ENCODE peak calls at places on chromosomes 6 and 20, in seven cellular contexts. O is mesendoderm, X is neuronal stem cell, Y is mesenchymal stem cell, K is H1, U is trophoblast cell, L is H9. Q is an unnamed sample.

GRCh38 chr20:46894579-46894958 is at the start of gene EYA2:
- DNase-seq in O (peak), X (peak), Y (no peak), K (peak), U (no peak), L (peak), Q (peak)

GRCh38 chr20:49984426-49985153 is 1.8 kb downstream of the SNAI1 start:
- DNase-seq in O (peak), X (no peak), Y (no peak), K (no peak), U (no peak), L (no peak), Q (no peak)

GRCh38 chr6:154961141-154961540 is 34.0 kb upstream of the TIAM2 start:
- DNase-seq in O (no peak), X (no peak), Y (no peak), K (no peak), U (no peak), L (no peak), Q (no peak)

GRCh38 chr6:106070626-106071025 is 15.5 kb upstream of the PRDM1 start:
- DNase-seq in O (no peak), X (no peak), Y (no peak), K (no peak), U (no peak), L (no peak), Q (no peak)

GRCh38 chr6:55954436-55954835 is 79.0 kb upstream of the BMP5 start:
- DNase-seq in O (no peak), X (no peak), Y (no peak), K (no peak), U (no peak), L (no peak), Q (no peak)

GRCh38 chr20:35318502-35319157 is 26.4 kb upstream of the FAM83C start:
- DNase-seq in O (peak), X (no peak), Y (peak), K (no peak), U (no peak), L (no peak), Q (peak)

GRCh38 chr6:33419580-33420492 is at the start of gene SYNGAP1:
- DNase-seq in O (peak), X (no peak), Y (peak), K (peak), U (no peak), L (peak), Q (peak)

GRCh38 chr6:160379464-160379863 is 31.3 kb downstream of the SLC22A3 start:
- DNase-seq in O (no peak), X (no peak), Y (no peak), K (no peak), U (no peak), L (no peak), Q (peak)

GRCh38 chr20:46808565-46808964 is 86.1 kb upstream of the EYA2 start:
- DNase-seq in O (no peak), X (no peak), Y (no peak), K (no peak), U (no peak), L (no peak), Q (no peak)

GRCh38 chr20:47792021-47792618 is 6.8 kb upstream of the SULF2 start:
- DNase-seq in O (peak), X (no peak), Y (peak), K (no peak), U (no peak), L (no peak), Q (peak)

GRCh38 chr20:58045156-58045555 is 183.3 kb downstream of the ANKRD60 start:
- DNase-seq in O (no peak), X (no peak), Y (no peak), K (peak), U (no peak), L (no peak), Q (no peak)

GRCh38 chr6:160051390-160051789 is 70.2 kb upstream of the SLC22A1 start:
- DNase-seq in O (no peak), X (no peak), Y (no peak), K (no peak), U (no peak), L (no peak), Q (no peak)

GRCh38 chr6:155968921-155969320 is 513.3 kb upstream of the NOX3 start:
- DNase-seq in O (no peak), X (no peak), Y (no peak), K (no peak), U (no peak), L (no peak), Q (no peak)

GRCh38 chr6:3740551-3741476 is 10.7 kb downstream of the PXDC1 start:
- DNase-seq in O (no peak), X (no peak), Y (no peak), K (no peak), U (no peak), L (no peak), Q (no peak)

GRCh38 chr6:33988121-33989015 is 157.5 kb downstream of the GRM4 start:
- DNase-seq in O (no peak), X (no peak), Y (no peak), K (no peak), U (no peak), L (no peak), Q (no peak)

GRCh38 chr6:145071836-145072235 is 663.5 kb downstream of the EPM2A start:
- DNase-seq in O (no peak), X (no peak), Y (peak), K (no peak), U (peak), L (no peak), Q (peak)

GRCh38 chr6:130431346-130431745 is 65.5 kb downstream of the TMEM200A start:
- DNase-seq in O (peak), X (no peak), Y (no peak), K (no peak), U (no peak), L (no peak), Q (no peak)

GRCh38 chr6:159806021-159806458 is 6.0 kb downstream of the PNLDC1 start:
- DNase-seq in O (peak), X (no peak), Y (no peak), K (no peak), U (no peak), L (no peak), Q (no peak)

GRCh38 chr6:155406801-155407200 is 48.8 kb downstream of the NOX3 start:
- DNase-seq in O (peak), X (no peak), Y (no peak), K (no peak), U (no peak), L (no peak), Q (no peak)

GRCh38 chr6:32459781-32460424 is 20.2 kb downstream of the HLA-DRA start:
- DNase-seq in O (no peak), X (no peak), Y (no peak), K (no peak), U (peak), L (no peak), Q (no peak)

GRCh38 chr20:63686492-63687321 is 9.7 kb upstream of the TNFRSF6B start:
- DNase-seq in O (no peak), X (no peak), Y (peak), K (no peak), U (peak), L (no peak), Q (peak)

GRCh38 chr6:50925981-50926380 is 107.3 kb downstream of the TFAP2B start:
- DNase-seq in O (peak), X (no peak), Y (no peak), K (no peak), U (no peak), L (no peak), Q (no peak)
- H2BK5ac ChIP-seq in O (no peak), X (no peak), Y (peak), K (no peak), U (no peak), L (no peak), Q (no peak)

GRCh38 chr20:62518911-62519310 is 43.1 kb upstream of the GATA5 start:
- DNase-seq in O (no peak), X (no peak), Y (no peak), K (no peak), U (no peak), L (no peak), Q (no peak)

GRCh38 chr20:62517168-62517567 is 41.4 kb upstream of the GATA5 start:
- DNase-seq in O (no peak), X (no peak), Y (no peak), K (no peak), U (no peak), L (no peak), Q (no peak)

GRCh38 chr20:62522748-62523396 is 47.1 kb upstream of the GATA5 start:
- DNase-seq in O (no peak), X (no peak), Y (no peak), K (no peak), U (no peak), L (no peak), Q (no peak)

GRCh38 chr20:62517901-62518610 is 42.3 kb upstream of the GATA5 start:
- DNase-seq in O (no peak), X (no peak), Y (no peak), K (no peak), U (no peak), L (no peak), Q (no peak)

GRCh38 chr20:62519826-62520225 is 44.0 kb upstream of the GATA5 start:
- DNase-seq in O (no peak), X (no peak), Y (no peak), K (no peak), U (no peak), L (no peak), Q (no peak)
- H2BK5ac ChIP-seq in O (no peak), X (no peak), Y (no peak), K (no peak), U (no peak), L (no peak), Q (no peak)

GRCh38 chr6:164477790-164478189 is 831.6 kb downstream of the C6orf118 start:
- DNase-seq in O (no peak), X (no peak), Y (no peak), K (no peak), U (no peak), L (no peak), Q (no peak)
- H2BK5ac ChIP-seq in O (no peak), X (no peak), Y (no peak), K (no peak), U (no peak), L (no peak), Q (no peak)

GRCh38 chr6:7151381-7151780 is 43.6 kb downstream of the RREB1 start:
- DNase-seq in O (no peak), X (no peak), Y (no peak), K (no peak), U (no peak), L (no peak), Q (no peak)

GRCh38 chr6:7150381-7151064 is 42.8 kb downstream of the RREB1 start:
- DNase-seq in O (peak), X (no peak), Y (no peak), K (no peak), U (no peak), L (peak), Q (no peak)

GRCh38 chr6:7153807-7154206 is 46.0 kb downstream of the RREB1 start:
- DNase-seq in O (no peak), X (no peak), Y (no peak), K (peak), U (no peak), L (no peak), Q (no peak)

GRCh38 chr6:7154341-7155139 is 46.8 kb downstream of the RREB1 start:
- DNase-seq in O (no peak), X (no peak), Y (no peak), K (peak), U (no peak), L (no peak), Q (no peak)

GRCh38 chr6:7152467-7152866 is 44.7 kb downstream of the RREB1 start:
- DNase-seq in O (peak), X (no peak), Y (no peak), K (no peak), U (no peak), L (no peak), Q (no peak)
- H2BK5ac ChIP-seq in O (no peak), X (no peak), Y (no peak), K (no peak), U (no peak), L (no peak), Q (no peak)

GRCh38 chr6:124882580-124883393 is 79.5 kb upstream of the RNF217 start:
- DNase-seq in O (no peak), X (no peak), Y (peak), K (no peak), U (peak), L (no peak), Q (peak)

GRCh38 chr6:124881898-124882579 is 80.2 kb upstream of the RNF217 start:
- DNase-seq in O (peak), X (no peak), Y (peak), K (no peak), U (peak), L (no peak), Q (peak)

GRCh38 chr6:124877468-124877867 is 84.8 kb upstream of the RNF217 start:
- DNase-seq in O (no peak), X (no peak), Y (no peak), K (no peak), U (no peak), L (no peak), Q (no peak)

GRCh38 chr6:124879110-124879991 is 82.9 kb upstream of the RNF217 start:
- DNase-seq in O (no peak), X (no peak), Y (no peak), K (no peak), U (peak), L (no peak), Q (no peak)

DNA sequence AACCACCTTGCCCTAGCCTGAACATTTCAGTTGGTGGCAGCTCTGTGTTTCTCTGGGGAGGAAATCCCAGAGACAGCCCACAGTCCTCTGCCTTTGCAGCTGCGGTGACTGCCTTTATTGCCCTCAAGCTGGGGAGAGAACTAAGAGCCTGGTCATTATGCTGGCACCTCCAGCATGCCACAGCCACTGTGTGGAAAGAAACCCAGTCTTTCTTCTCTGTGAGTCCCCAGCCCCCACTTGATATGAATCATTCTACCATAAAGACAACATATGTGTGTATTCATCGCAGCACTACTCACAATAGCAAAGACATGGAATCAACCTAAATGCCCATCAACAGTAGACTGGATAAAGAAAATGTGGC is 82.3 kb upstream of the RNF217 start:
- DNase-seq in O (no peak), X (no peak), Y (no peak), K (no peak), U (peak), L (no peak), Q (no peak)
- H2BK5ac ChIP-seq in O (no peak), X (no peak), Y (no peak), K (no peak), U (peak), L (no peak), Q (no peak)

GRCh38 chr20:1019344-1019743 is 17.2 kb upstream of the RSPO4 start:
- DNase-seq in O (no peak), X (no peak), Y (no peak), K (no peak), U (no peak), L (no peak), Q (no peak)

GRCh38 chr20:1020614-1021013 is 18.5 kb upstream of the RSPO4 start:
- DNase-seq in O (no peak), X (no peak), Y (no peak), K (no peak), U (no peak), L (no peak), Q (no peak)

GRCh38 chr20:1015181-1015580 is 13.1 kb upstream of the RSPO4 start:
- DNase-seq in O (no peak), X (no peak), Y (no peak), K (no peak), U (no peak), L (no peak), Q (no peak)

GRCh38 chr20:1014471-1014870 is 12.4 kb upstream of the RSPO4 start:
- DNase-seq in O (no peak), X (no peak), Y (no peak), K (no peak), U (no peak), L (no peak), Q (no peak)

DNA sequence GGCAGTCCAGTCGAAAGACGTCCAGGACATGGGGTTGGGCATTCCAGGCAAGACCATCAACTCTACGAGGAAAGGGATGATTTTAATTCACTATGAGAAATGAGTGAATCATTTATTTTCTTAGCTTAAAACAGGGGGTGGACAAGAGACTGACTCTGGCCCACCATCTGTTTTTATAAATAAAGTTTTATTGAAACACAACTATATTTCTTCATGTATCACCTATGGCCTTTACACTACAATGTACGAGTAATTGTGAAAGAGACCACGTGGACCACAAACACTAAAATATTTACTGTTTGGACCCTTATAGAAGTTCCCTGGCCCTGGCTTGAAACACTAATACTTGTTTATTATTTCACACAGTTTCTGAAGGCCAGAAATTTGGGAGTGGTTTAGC is 15.6 kb upstream of the RSPO4 start:
- DNase-seq in O (no peak), X (no peak), Y (no peak), K (no peak), U (no peak), L (no peak), Q (no peak)
- H2BK5ac ChIP-seq in O (no peak), X (no peak), Y (no peak), K (no peak), U (no peak), L (no peak), Q (no peak)

DNA sequence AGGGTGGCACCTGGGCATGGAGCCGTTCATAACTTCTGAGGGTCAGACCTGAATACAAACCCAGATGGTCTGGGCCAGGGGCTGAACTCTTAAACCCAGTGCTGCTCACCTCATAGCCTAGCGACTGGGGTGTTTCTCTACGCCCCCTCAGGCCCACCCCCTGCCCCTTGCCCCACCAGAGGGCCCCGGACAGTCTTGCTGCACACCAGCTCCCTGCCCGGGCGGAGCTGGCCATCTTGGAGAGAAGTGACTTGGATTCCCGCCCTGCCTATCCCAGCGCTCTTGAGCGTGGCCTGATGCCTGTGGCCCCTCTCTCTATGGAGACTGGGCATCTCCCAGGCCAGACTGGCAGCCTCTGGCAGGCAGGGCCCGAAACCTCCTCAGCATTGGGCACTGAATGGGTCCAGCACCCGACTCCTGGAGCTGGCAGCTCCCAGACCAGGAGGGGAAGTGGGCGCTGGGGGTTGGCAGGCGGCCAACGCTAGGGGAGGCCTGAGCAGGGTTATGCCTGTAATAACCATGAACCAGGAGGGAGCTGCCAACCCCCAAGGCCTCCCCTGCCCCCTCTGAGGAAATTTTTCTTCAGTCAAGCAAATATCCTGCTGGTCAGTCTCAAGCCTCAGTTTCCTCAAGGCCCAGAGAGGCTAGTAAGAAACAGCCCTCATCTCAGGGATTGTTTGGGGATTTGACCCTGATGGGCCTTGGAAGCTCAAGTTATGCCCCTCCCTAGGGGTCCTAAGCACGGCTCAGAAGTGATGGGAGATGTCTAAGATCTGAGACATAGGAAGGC is 169.5 kb downstream of the VEGFA start:
- DNase-seq in O (no peak), X (no peak), Y (no peak), K (no peak), U (no peak), L (peak), Q (no peak)
- H2BK5ac ChIP-seq in O (no peak), X (no peak), Y (no peak), K (no peak), U (no peak), L (no peak), Q (no peak)

GRCh38 chr6:166744654-166745134 is 117.6 kb upstream of the RPS6KA2 start:
- DNase-seq in O (peak), X (no peak), Y (no peak), K (peak), U (no peak), L (peak), Q (no peak)
- H2BK5ac ChIP-seq in O (no peak), X (no peak), Y (peak), K (no peak), U (no peak), L (no peak), Q (no peak)

GRCh38 chr6:39053016-39053595 is 4.5 kb downstream of the GLP1R start:
- DNase-seq in O (no peak), X (no peak), Y (no peak), K (no peak), U (no peak), L (no peak), Q (no peak)
- H2BK5ac ChIP-seq in O (no peak), X (no peak), Y (no peak), K (no peak), U (no peak), L (no peak), Q (no peak)

GRCh38 chr6:135974416-135974815 is 122.9 kb downstream of the PDE7B start:
- DNase-seq in O (no peak), X (no peak), Y (no peak), K (no peak), U (no peak), L (no peak), Q (no peak)
- H2BK5ac ChIP-seq in O (no peak), X (no peak), Y (no peak), K (no peak), U (no peak), L (no peak), Q (no peak)

Q was measured in IMR-90.